ENCODE peak calls at places on chromosomes 1 and 21, in nine cellular contexts. H is SK-N-SH, Q is osteocyte, J is GM13977, E is HL-60, B is psoas muscle, D is IMR-90, S is HFF-Myc, Y is GM20000. P is an unnamed sample.

GRCh38 chr1:207069059-207069458 is 16.0 kb downstream of the PFKFB2 start:
- DNase-seq in E (peak), S (no peak), D (no peak), Q (no peak), H (no peak), Y (no peak), B (no peak), J (no peak), P (no peak)

GRCh38 chr1:235108185-235108593 is 20.4 kb downstream of the TOMM20 start:
- DNase-seq in H (no peak), Q (no peak), S (no peak), B (no peak), E (no peak), Y (no peak), D (no peak), J (no peak), P (no peak)

GRCh38 chr1:212683357-212683722 is 16.3 kb downstream of the BATF3 start:
- DNase-seq in J (peak), E (peak), S (no peak), Q (peak), Y (peak), H (no peak), B (peak), D (no peak), P (peak)

GRCh38 chr1:176595217-176595616 is 132.2 kb downstream of the PAPPA2 start:
- DNase-seq in E (no peak), D (no peak), S (no peak), Q (no peak), B (no peak), J (no peak), Y (no peak), H (no peak), P (no peak)

GRCh38 chr1:172997941-172998361 is 52.8 kb downstream of the TNFSF18 start:
- DNase-seq in E (no peak), B (no peak), Q (no peak), H (no peak), D (peak), S (no peak), Y (no peak), J (no peak), P (no peak)

GRCh38 chr1:63073530-63074306 is 248.6 kb upstream of the FOXD3 start:
- DNase-seq in S (no peak), J (peak), Y (no peak), B (no peak), Q (no peak), E (no peak), H (peak), D (no peak), P (peak)

GRCh38 chr1:43913051-43913501 is 20.5 kb upstream of the ARTN start:
- DNase-seq in E (no peak), B (no peak), J (no peak), D (no peak), H (peak), Y (no peak), S (no peak), Q (no peak), P (no peak)

GRCh38 chr1:248681651-248682050 is 20.9 kb downstream of the OR14I1 start:
- DNase-seq in B (no peak), E (no peak), S (no peak), Q (no peak), Y (no peak), H (no peak), J (no peak), D (no peak), P (no peak)

GRCh38 chr1:219580019-219580676 is 32.8 kb downstream of the ZC3H11B start:
- DNase-seq in J (no peak), E (no peak), S (no peak), B (no peak), Q (no peak), Y (no peak), H (no peak), D (peak), P (no peak)

GRCh38 chr1:89900323-89900722 is 79.5 kb downstream of the LRRC8D start:
- DNase-seq in D (no peak), E (no peak), B (no peak), J (no peak), S (no peak), H (no peak), Y (no peak), Q (no peak), P (no peak)

GRCh38 chr21:37945036-37945435 is 28.8 kb upstream of the KCNJ6 start:
- DNase-seq in B (no peak), E (no peak), J (no peak), Q (no peak), Y (no peak), S (no peak), D (no peak), H (no peak), P (no peak)

GRCh38 chr1:14659913-14660312 is 61.4 kb downstream of the KAZN start:
- DNase-seq in B (no peak), E (no peak), H (peak), Q (no peak), Y (no peak), D (no peak), S (no peak), J (no peak), P (no peak)

GRCh38 chr1:232993555-232993954 is 43.1 kb downstream of the NTPCR start:
- DNase-seq in J (no peak), H (no peak), D (no peak), E (no peak), B (no peak), Q (no peak), S (no peak), Y (no peak), P (no peak)

GRCh38 chr1:113975211-113975895 is 3.9 kb upstream of the OLFML3 start:
- DNase-seq in J (peak), S (no peak), E (peak), D (peak), B (no peak), H (no peak), Y (no peak), Q (no peak), P (no peak)

GRCh38 chr21:44370027-44370735 is 16.8 kb downstream of the TRPM2 start:
- DNase-seq in B (no peak), H (peak), S (peak), Y (no peak), J (no peak), D (peak), E (no peak), Q (no peak), P (peak)

GRCh38 chr1:29379438-29380073 is 143.2 kb downstream of the PTPRU start:
- DNase-seq in H (peak), E (peak), J (no peak), B (no peak), D (peak), Q (peak), S (peak), Y (no peak), P (no peak)

GRCh38 chr1:62228883-62229187 is 34.2 kb downstream of the L1TD1 start:
- DNase-seq in H (no peak), D (no peak), S (no peak), Q (no peak), E (no peak), B (no peak), Y (no peak), J (no peak), P (no peak)

GRCh38 chr1:90045853-90046563 is 51.1 kb downstream of the ZNF326 start:
- DNase-seq in D (peak), Y (peak), S (no peak), E (no peak), Q (no peak), B (no peak), H (peak), J (no peak), P (no peak)

GRCh38 chr1:159958721-159959380 is 4.8 kb upstream of the SLAMF9 start:
- DNase-seq in B (no peak), Q (no peak), S (no peak), Y (no peak), J (peak), D (no peak), E (no peak), H (no peak), P (no peak)

GRCh38 chr1:222127526-222128152 is 385.8 kb upstream of the DUSP10 start:
- DNase-seq in E (no peak), Y (no peak), D (peak), S (no peak), B (no peak), J (no peak), H (no peak), Q (no peak), P (no peak)

GRCh38 chr1:111967067-111967690 is 22.3 kb downstream of the KCND3 start:
- DNase-seq in E (no peak), Y (no peak), Q (no peak), J (no peak), S (no peak), D (no peak), B (no peak), H (no peak), P (no peak)
- TF ChIP-seq CTCF in E (no peak), Y (no peak), Q (no peak), J (no peak), S (no peak), D (no peak), B (no peak), H (no peak), P (no peak)

DNA sequence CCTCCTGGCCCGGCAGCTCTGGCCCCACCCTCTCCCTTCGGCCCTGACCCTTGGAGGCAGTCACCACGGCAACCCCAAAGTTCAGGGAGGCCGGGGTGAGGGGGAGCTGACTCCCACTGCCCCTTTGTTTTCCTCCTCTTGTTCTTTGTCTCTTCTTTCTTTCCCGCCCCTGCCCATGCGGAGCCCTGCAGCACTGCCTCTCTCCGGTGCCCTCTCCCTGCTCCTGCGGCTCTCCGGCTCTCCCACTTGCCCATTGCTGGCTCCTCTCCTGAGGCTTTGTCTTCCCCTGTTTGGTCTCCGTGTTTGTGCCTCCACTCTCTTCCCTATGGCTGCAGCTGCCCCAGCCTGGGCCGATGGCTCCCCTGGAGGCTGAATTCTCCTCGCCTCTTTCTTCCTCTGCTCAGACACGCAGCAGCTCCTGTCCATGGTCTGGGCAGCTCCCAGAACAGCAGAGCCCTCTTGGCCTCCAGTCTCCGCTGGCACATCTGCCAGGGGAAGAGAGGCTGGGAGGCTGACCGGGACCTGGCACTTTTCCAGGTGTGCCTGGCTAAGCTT is 5.8 kb downstream of the CELSR2 start:
- DNase-seq in S (no peak), D (no peak), E (no peak), J (no peak), B (peak), H (peak), Y (no peak), Q (no peak), P (no peak)
- TF ChIP-seq CTCF in S (no peak), D (no peak), E (no peak), J (no peak), B (no peak), H (no peak), Y (no peak), Q (peak), P (no peak)

DNA sequence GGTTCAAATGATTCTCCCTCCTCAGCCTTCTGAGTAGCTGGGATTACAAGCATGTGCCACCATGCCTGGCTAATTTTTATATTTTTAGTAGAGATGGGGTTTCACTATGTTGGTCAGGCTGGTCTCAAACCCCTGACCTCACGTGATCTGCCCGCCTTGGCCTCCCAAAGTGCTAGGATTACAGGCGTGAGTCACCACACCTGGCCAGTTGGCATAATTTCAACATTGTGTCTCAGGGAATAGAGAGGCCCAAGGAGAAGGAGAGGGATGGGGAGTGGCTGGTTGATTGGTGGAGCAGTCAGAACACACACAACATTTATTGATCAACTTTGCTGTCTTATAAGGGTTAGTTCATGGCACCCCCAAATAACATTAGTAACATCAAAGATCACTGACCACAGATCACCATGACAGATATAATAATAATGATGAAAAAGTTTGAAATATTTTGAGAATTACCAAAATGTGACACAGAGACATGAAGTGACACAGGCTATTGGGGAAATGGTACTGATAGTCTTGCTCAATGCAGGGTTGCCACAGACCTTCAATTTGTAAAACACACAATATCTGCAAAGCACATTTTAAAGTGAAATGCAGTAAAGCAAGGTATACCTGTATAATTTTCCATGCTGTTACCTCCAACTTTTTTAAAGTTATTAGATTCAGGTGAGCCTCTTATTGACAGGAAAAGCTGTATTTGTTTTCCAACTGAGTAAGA is 15.8 kb upstream of the CYB5R1 start:
- DNase-seq in E (no peak), Y (no peak), B (no peak), H (no peak), D (no peak), Q (no peak), S (no peak), J (no peak), P (no peak)
- TF ChIP-seq CTCF in E (no peak), Y (no peak), B (no peak), H (no peak), D (no peak), Q (no peak), S (no peak), J (no peak), P (no peak)

GRCh38 chr1:202888507-202889360 is at the start of gene RABIF:
- DNase-seq in D (peak), H (peak), Y (peak), S (peak), J (peak), E (peak), B (peak), Q (peak), P (peak)
- TF ChIP-seq CTCF in D (peak), H (no peak), Y (no peak), S (no peak), J (no peak), E (no peak), B (no peak), Q (peak), P (no peak)

DNA sequence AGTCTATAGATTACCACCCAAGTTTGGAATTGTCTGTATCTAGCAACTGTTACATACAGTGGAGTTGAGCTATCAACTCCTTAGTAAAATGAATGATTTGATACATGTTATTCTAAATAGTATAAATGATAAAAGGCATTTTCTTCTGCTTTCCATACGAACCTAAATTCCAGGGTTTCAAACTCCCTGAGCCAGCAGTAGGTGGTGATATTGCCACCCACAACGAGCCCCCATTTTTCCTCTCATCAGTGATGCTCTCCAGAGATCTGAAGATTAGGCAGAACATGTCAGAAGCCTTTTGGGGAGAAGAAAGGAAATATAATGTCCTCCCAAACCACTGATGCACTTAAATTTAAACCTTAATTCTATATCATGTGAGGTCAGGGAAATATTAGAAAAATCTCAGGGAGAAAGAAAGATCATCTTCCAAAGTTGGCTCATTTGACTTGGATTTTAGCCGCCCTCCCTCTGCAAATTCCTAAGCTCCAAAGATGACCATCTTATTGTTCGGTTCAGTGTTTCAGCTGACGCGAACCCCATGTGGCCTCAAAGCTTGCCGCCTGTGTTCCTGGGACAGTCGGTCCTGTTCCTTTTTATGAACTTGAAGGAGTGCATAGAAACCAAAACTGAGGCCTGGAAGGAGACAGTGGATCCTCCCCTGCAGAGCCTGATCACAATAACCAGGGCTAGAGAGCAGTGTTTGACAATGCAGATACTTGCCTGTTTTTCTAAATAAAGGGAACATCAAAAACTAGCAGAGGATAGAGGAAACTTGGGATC is 2.3 kb downstream of the EVA1C start:
- DNase-seq in E (no peak), H (peak), J (no peak), D (peak), S (no peak), Y (no peak), B (no peak), Q (no peak), P (no peak)
- TF ChIP-seq CTCF in E (no peak), H (peak), J (no peak), D (peak), S (peak), Y (no peak), B (no peak), Q (peak), P (no peak)

GRCh38 chr1:201703646-201704438 is 125.1 kb upstream of the IPO9 start:
- DNase-seq in S (no peak), J (peak), Y (peak), Q (peak), B (peak), D (peak), E (peak), H (peak), P (peak)

GRCh38 chr1:201706109-201706508 is 122.8 kb upstream of the IPO9 start:
- DNase-seq in E (no peak), H (no peak), Y (no peak), D (no peak), Q (no peak), B (no peak), J (no peak), S (no peak), P (no peak)

GRCh38 chr1:201702936-201703335 is 126.0 kb upstream of the IPO9 start:
- DNase-seq in S (peak), B (no peak), Y (no peak), J (no peak), Q (no peak), H (peak), E (no peak), D (peak), P (no peak)

GRCh38 chr1:201705389-201705788 is 123.6 kb upstream of the IPO9 start:
- DNase-seq in B (no peak), D (no peak), Q (no peak), H (no peak), S (no peak), J (no peak), E (no peak), Y (no peak), P (no peak)

GRCh38 chr1:201704439-201704792 is 124.5 kb upstream of the IPO9 start:
- DNase-seq in Q (no peak), J (no peak), D (no peak), B (no peak), E (no peak), S (no peak), H (no peak), Y (no peak), P (no peak)
- TF ChIP-seq CTCF in Q (peak), J (no peak), D (no peak), B (no peak), E (no peak), S (no peak), H (no peak), Y (no peak), P (no peak)

GRCh38 chr1:156337052-156337887 is 822 bp downstream of the CCT3 start:
- DNase-seq in E (no peak), D (peak), H (no peak), Y (no peak), S (no peak), Q (no peak), B (no peak), J (no peak), P (no peak)

GRCh38 chr1:156337888-156338179 is 258 bp downstream of the CCT3 start:
- DNase-seq in S (no peak), Y (no peak), J (no peak), E (no peak), Q (no peak), B (no peak), D (no peak), H (no peak), P (no peak)

GRCh38 chr1:156338180-156338973 is at the start of the genes CCT3 and TSACC:
- DNase-seq in S (peak), D (peak), H (peak), E (peak), J (peak), B (peak), Q (peak), Y (peak), P (peak)

DNA sequence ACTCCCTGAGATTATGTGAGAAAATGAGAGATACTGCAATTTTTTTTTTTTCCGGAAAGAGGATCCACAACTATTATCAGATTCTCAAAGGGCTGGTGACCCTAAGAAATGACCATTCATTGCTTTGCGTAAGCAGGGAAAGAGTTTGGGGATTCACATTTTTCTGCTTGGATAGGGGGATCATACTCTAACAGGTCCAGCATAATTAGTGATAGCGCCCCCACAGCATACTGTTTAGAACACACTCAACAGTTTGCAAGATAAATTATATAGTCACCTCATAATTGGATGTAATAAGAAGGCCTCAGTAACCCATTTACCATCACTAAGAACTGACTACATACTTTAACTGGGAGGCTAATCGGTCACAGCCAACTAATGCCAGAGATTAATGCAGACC is 1.9 kb downstream of the CCT3 start:
- DNase-seq in D (no peak), J (no peak), H (no peak), Q (no peak), E (peak), Y (peak), S (no peak), B (no peak), P (no peak)
- TF ChIP-seq CTCF in D (no peak), J (peak), H (peak), Q (peak), E (peak), Y (no peak), S (peak), B (no peak), P (no peak)

P was measured in GM13976.